ENCODE peak calls at places on chromosome 2, in five cellular contexts. One of them, this sample, is unnamed.

GRCh38 chr2:164761737-164762460 is 79.7 kb downstream of the COBLL1 start:
- DNase-seq in body of pancreas: no peak
- DNase-seq in glutamatergic neuron: no peak
- DNase-seq in endodermal cell: no peak
- DNase-seq in heart left ventricle: no peak
- DNase-seq in this sample: no peak

GRCh38 chr2:121626777-121627524 is 22.3 kb downstream of the CLASP1 start:
- DNase-seq in body of pancreas: peak
- DNase-seq in glutamatergic neuron: no peak
- DNase-seq in endodermal cell: no peak
- DNase-seq in heart left ventricle: no peak
- DNase-seq in this sample: no peak

GRCh38 chr2:161206491-161207032 is 46.3 kb downstream of the TANK start:
- DNase-seq in body of pancreas: no peak
- DNase-seq in glutamatergic neuron: no peak
- DNase-seq in endodermal cell: no peak
- DNase-seq in heart left ventricle: no peak
- DNase-seq in this sample: no peak

GRCh38 chr2:46837112-46837454 is 78.5 kb downstream of the MCFD2 start:
- DNase-seq in body of pancreas: peak
- DNase-seq in glutamatergic neuron: no peak
- DNase-seq in endodermal cell: no peak
- DNase-seq in heart left ventricle: no peak
- DNase-seq in this sample: no peak

GRCh38 chr2:45962522-45962921 is 311.0 kb downstream of the PRKCE start:
- DNase-seq in body of pancreas: peak
- DNase-seq in glutamatergic neuron: no peak
- DNase-seq in endodermal cell: no peak
- DNase-seq in heart left ventricle: peak
- DNase-seq in this sample: no peak

GRCh38 chr2:179129574-179130238 is 79.8 kb upstream of the CCDC141 start:
- DNase-seq in body of pancreas: peak
- DNase-seq in glutamatergic neuron: no peak
- DNase-seq in endodermal cell: no peak
- DNase-seq in heart left ventricle: no peak
- DNase-seq in this sample: no peak

GRCh38 chr2:28233070-28233718 is 159.5 kb upstream of the FOSL2 start:
- DNase-seq in body of pancreas: peak
- DNase-seq in glutamatergic neuron: no peak
- DNase-seq in endodermal cell: no peak
- DNase-seq in heart left ventricle: no peak
- DNase-seq in this sample: no peak

GRCh38 chr2:8606226-8606625 is 75.6 kb upstream of the ID2 start:
- DNase-seq in body of pancreas: no peak
- DNase-seq in glutamatergic neuron: no peak
- DNase-seq in endodermal cell: no peak
- DNase-seq in heart left ventricle: no peak
- DNase-seq in this sample: no peak

GRCh38 chr2:150587547-150588209 is 100.2 kb upstream of the RND3 start:
- DNase-seq in body of pancreas: no peak
- DNase-seq in glutamatergic neuron: no peak
- DNase-seq in endodermal cell: no peak
- DNase-seq in heart left ventricle: no peak
- DNase-seq in this sample: no peak

GRCh38 chr2:165007162-165007744 is 51.9 kb upstream of the SLC38A11 start:
- DNase-seq in body of pancreas: no peak
- DNase-seq in glutamatergic neuron: no peak
- DNase-seq in endodermal cell: no peak
- DNase-seq in heart left ventricle: no peak
- DNase-seq in this sample: no peak

GRCh38 chr2:189412330-189412953 is 28.8 kb upstream of the WDR75 start:
- DNase-seq in body of pancreas: peak
- DNase-seq in glutamatergic neuron: peak
- DNase-seq in endodermal cell: peak
- DNase-seq in heart left ventricle: no peak
- DNase-seq in this sample: no peak

GRCh38 chr2:207282916-207283315 is 117.2 kb upstream of the KLF7 start:
- DNase-seq in body of pancreas: no peak
- DNase-seq in glutamatergic neuron: no peak
- DNase-seq in endodermal cell: no peak
- DNase-seq in heart left ventricle: no peak
- DNase-seq in this sample: no peak

GRCh38 chr2:190514676-190515075 is 19.8 kb downstream of the NEMP2 start:
- DNase-seq in body of pancreas: no peak
- DNase-seq in glutamatergic neuron: no peak
- DNase-seq in endodermal cell: no peak
- DNase-seq in heart left ventricle: no peak
- DNase-seq in this sample: no peak

GRCh38 chr2:286774-287392 is 1.0 kb downstream of the ALKAL2 start:
- DNase-seq in body of pancreas: peak
- DNase-seq in glutamatergic neuron: peak
- DNase-seq in endodermal cell: peak
- DNase-seq in heart left ventricle: no peak
- DNase-seq in this sample: no peak

GRCh38 chr2:23540804-23541360 is 155.9 kb downstream of the KLHL29 start:
- DNase-seq in body of pancreas: no peak
- DNase-seq in glutamatergic neuron: no peak
- DNase-seq in endodermal cell: no peak
- DNase-seq in heart left ventricle: no peak
- DNase-seq in this sample: no peak

GRCh38 chr2:160308476-160308875 is 108.4 kb upstream of the ITGB6 start:
- DNase-seq in body of pancreas: no peak
- DNase-seq in glutamatergic neuron: no peak
- DNase-seq in endodermal cell: no peak
- DNase-seq in heart left ventricle: no peak
- DNase-seq in this sample: no peak

GRCh38 chr2:176553685-176554106 is 284.5 kb downstream of the MTX2 start:
- DNase-seq in body of pancreas: peak
- DNase-seq in glutamatergic neuron: peak
- DNase-seq in endodermal cell: peak
- DNase-seq in heart left ventricle: peak
- DNase-seq in this sample: peak

GRCh38 chr2:215624423-215624829 is 188.6 kb upstream of the FN1 start:
- DNase-seq in body of pancreas: peak
- DNase-seq in glutamatergic neuron: no peak
- DNase-seq in endodermal cell: no peak
- DNase-seq in heart left ventricle: no peak
- DNase-seq in this sample: no peak

GRCh38 chr2:130759906-130760753 is 4.8 kb downstream of the AMER3 start:
- DNase-seq in body of pancreas: peak
- DNase-seq in glutamatergic neuron: no peak
- DNase-seq in endodermal cell: no peak
- DNase-seq in heart left ventricle: no peak
- DNase-seq in this sample: no peak

GRCh38 chr2:88350641-88351601 is 101.6 kb downstream of the FOXI3 start:
- DNase-seq in body of pancreas: peak
- DNase-seq in glutamatergic neuron: peak
- DNase-seq in endodermal cell: peak
- DNase-seq in heart left ventricle: peak
- DNase-seq in this sample: peak

GRCh38 chr2:10449838-10450691 is 1.9 kb upstream of the ODC1 start:
- DNase-seq in body of pancreas: no peak
- DNase-seq in glutamatergic neuron: no peak
- DNase-seq in endodermal cell: no peak
- DNase-seq in heart left ventricle: no peak
- DNase-seq in this sample: no peak

GRCh38 chr2:227848586-227848985 is 22.8 kb upstream of the DAW1 start:
- DNase-seq in body of pancreas: no peak
- DNase-seq in glutamatergic neuron: no peak
- DNase-seq in endodermal cell: no peak
- DNase-seq in heart left ventricle: no peak
- DNase-seq in this sample: no peak

GRCh38 chr2:197205590-197206215 is 104.9 kb downstream of the ANKRD44 start:
- DNase-seq in body of pancreas: peak
- DNase-seq in glutamatergic neuron: no peak
- DNase-seq in endodermal cell: no peak
- DNase-seq in heart left ventricle: no peak
- DNase-seq in this sample: no peak

GRCh38 chr2:10658041-10658913 is 31.5 kb downstream of the NOL10 start:
- DNase-seq in body of pancreas: no peak
- DNase-seq in glutamatergic neuron: no peak
- DNase-seq in endodermal cell: no peak
- DNase-seq in heart left ventricle: no peak
- DNase-seq in this sample: peak

GRCh38 chr2:88692187-88692586 is 714 bp downstream of the RPIA start:
- DNase-seq in body of pancreas: peak
- DNase-seq in glutamatergic neuron: peak
- DNase-seq in endodermal cell: peak
- DNase-seq in heart left ventricle: peak
- DNase-seq in this sample: no peak

GRCh38 chr2:162196611-162197010 is 44.6 kb upstream of the GCG start:
- DNase-seq in body of pancreas: no peak
- DNase-seq in glutamatergic neuron: no peak
- DNase-seq in endodermal cell: no peak
- DNase-seq in heart left ventricle: no peak
- DNase-seq in this sample: no peak

GRCh38 chr2:170509460-170510193 is 205.5 kb upstream of the SP5 start:
- DNase-seq in body of pancreas: no peak
- DNase-seq in glutamatergic neuron: peak
- DNase-seq in endodermal cell: no peak
- DNase-seq in heart left ventricle: no peak
- DNase-seq in this sample: no peak

GRCh38 chr2:101619191-101619591 is 78.3 kb upstream of the MAP4K4 start:
- DNase-seq in body of pancreas: peak
- DNase-seq in glutamatergic neuron: no peak
- DNase-seq in endodermal cell: no peak
- DNase-seq in heart left ventricle: peak
- DNase-seq in this sample: no peak

DNA sequence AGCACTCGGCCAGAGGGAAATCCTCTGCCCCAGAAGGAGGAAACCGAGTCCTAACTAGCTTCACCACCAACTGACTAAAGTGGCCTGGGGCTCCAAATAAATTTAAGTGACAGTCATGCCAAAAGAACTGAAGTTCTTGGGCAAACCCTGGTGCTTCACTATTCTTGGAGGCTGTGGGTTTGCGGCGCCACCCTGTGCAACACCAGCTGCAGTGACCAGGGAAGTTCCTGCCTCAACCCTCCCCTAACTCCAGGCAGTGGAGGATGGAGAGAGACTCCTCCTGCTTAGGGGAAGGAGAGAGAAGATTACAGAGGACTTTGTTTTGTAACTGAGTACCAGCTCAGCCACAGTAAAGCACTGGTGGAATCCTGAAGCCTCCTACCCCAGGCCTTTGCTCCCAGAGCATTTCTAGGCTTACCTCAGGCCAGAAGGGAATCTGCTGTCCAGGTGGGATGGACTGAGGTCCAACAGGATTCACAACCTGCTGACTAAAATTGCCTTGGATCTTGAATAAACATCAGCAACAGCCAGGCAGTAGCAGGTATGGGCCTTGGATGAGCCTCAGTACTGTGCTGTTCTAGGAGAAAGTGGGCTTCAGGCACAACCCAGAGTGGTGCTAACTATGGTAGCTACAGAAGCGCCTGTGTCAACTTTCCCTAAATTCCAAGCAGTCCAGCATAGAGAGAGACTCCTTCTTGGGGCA is 29.4 kb upstream of the BMP10 start:
- DNase-seq in body of pancreas: no peak
- DNase-seq in glutamatergic neuron: no peak
- DNase-seq in endodermal cell: no peak
- DNase-seq in heart left ventricle: no peak
- DNase-seq in this sample: no peak
- TF ChIP-seq CTCF in body of pancreas: no peak
- TF ChIP-seq CTCF in glutamatergic neuron: no peak
- TF ChIP-seq CTCF in endodermal cell: no peak
- TF ChIP-seq CTCF in heart left ventricle: no peak
- TF ChIP-seq CTCF in this sample: no peak

GRCh38 chr2:223642496-223642895 is 40.3 kb upstream of the SCG2 start:
- DNase-seq in body of pancreas: no peak
- DNase-seq in glutamatergic neuron: no peak
- DNase-seq in endodermal cell: no peak
- DNase-seq in heart left ventricle: no peak
- DNase-seq in this sample: no peak
- TF ChIP-seq CTCF in body of pancreas: no peak
- TF ChIP-seq CTCF in glutamatergic neuron: no peak
- TF ChIP-seq CTCF in endodermal cell: no peak
- TF ChIP-seq CTCF in heart left ventricle: no peak
- TF ChIP-seq CTCF in this sample: no peak

DNA sequence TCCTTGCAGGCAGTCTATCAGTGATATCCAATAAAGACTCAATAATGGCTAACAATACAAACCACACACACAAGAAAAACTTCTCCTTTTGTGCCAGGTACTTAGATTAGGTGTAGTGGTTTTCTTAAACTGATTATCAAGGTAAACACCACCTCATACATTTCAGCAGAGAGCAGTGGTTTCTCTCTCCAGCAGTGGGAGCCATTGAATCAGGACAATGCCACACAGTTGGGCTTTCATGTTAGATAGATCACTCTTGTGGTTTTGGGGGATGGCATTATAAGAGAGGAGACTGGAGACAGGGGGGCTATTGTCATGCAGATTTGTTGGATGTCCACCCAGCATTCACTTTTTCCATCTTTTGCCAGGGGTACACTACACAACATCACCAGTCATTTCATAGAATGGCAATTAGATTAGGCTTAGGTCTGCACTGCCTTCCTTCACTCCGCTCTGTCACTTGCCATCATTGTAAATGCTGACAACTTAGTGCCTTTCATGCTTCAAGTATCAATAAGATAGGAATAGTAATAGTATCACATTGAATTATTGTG is 13.6 kb upstream of the IRS1 start:
- DNase-seq in body of pancreas: no peak
- DNase-seq in glutamatergic neuron: no peak
- DNase-seq in endodermal cell: peak
- DNase-seq in heart left ventricle: no peak
- DNase-seq in this sample: no peak
- TF ChIP-seq CTCF in body of pancreas: peak
- TF ChIP-seq CTCF in glutamatergic neuron: no peak
- TF ChIP-seq CTCF in endodermal cell: peak
- TF ChIP-seq CTCF in heart left ventricle: no peak
- TF ChIP-seq CTCF in this sample: peak

DNA sequence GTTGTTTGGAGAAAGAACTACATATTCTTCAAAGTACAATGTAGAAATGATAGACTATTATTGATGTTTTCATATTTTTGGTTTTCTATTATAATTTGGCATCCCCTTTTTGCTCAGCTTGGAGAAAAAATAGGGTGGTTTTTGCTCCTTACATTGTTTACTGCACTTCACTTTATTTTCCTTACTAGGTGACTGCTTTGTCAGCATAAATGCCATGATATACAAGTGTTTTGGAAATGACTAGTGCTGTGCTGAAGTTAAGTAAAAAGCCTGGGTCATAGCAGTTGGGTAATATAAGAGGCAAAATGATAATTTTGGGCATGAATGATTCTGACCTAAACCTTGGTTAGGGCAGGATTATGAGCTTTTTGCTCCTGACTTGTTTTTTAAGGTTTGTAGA is 250.9 kb downstream of the KCNS3 start:
- DNase-seq in body of pancreas: no peak
- DNase-seq in glutamatergic neuron: no peak
- DNase-seq in endodermal cell: no peak
- DNase-seq in heart left ventricle: no peak
- DNase-seq in this sample: no peak
- TF ChIP-seq CTCF in body of pancreas: no peak
- TF ChIP-seq CTCF in glutamatergic neuron: no peak
- TF ChIP-seq CTCF in endodermal cell: no peak
- TF ChIP-seq CTCF in heart left ventricle: no peak
- TF ChIP-seq CTCF in this sample: no peak

This sample was measured in kidney epithelial cell.